ENCODE peak calls at places on chromosomes 12 and 14, in ten cellular contexts. U, C, D, G, X, R, L, J, W and M are unnamed samples.

GRCh38 chr12:125540580-125541204 is 475.5 kb downstream of the AACS start:
- DNase-seq in U (no peak), C (no peak), D (no peak), G (no peak), X (no peak), R (no peak), L (no peak), J (no peak), W (no peak), M (no peak)

GRCh38 chr12:54988402-54989054 is 4.0 kb upstream of the TESPA1 start:
- DNase-seq in U (peak; percentile 82), C (peak; percentile 74), D (no peak), G (peak; percentile 56), X (no peak), R (no peak), L (no peak), J (no peak), W (no peak), M (no peak)

GRCh38 chr12:93169536-93169935 is 208.2 kb upstream of the NUDT4 start:
- DNase-seq in U (no peak), C (no peak), D (no peak), G (no peak), X (no peak), R (no peak), L (no peak), J (no peak), W (no peak), M (no peak)

GRCh38 chr14:60250318-60251035 is 1.5 kb downstream of the PPM1A start:
- DNase-seq in U (no peak), C (peak; percentile 31), D (no peak), G (peak; percentile 33), X (no peak), R (no peak), L (peak; percentile 54), J (no peak), W (no peak), M (peak; percentile 21)

GRCh38 chr12:78403136-78403535 is 461.4 kb upstream of the SYT1 start:
- DNase-seq in U (no peak), C (no peak), D (no peak), G (peak; percentile 82), X (peak; percentile 41), R (no peak), L (peak; percentile 7), J (no peak), W (peak; percentile 46), M (peak; percentile 52)

GRCh38 chr12:75599061-75599460 is 87.7 kb upstream of the KRR1 start:
- DNase-seq in U (no peak), C (no peak), D (no peak), G (peak; percentile 41), X (peak; percentile 81), R (no peak), L (no peak), J (no peak), W (no peak), M (no peak)

GRCh38 chr12:129868566-129868965 is 35.3 kb downstream of the TMEM132D start:
- DNase-seq in U (no peak), C (no peak), D (no peak), G (no peak), X (no peak), R (no peak), L (no peak), J (no peak), W (no peak), M (no peak)

GRCh38 chr14:95862243-95862642 is 14.4 kb upstream of the TUNAR start:
- DNase-seq in U (no peak), C (no peak), D (no peak), G (peak; percentile 2), X (no peak), R (no peak), L (peak; percentile 23), J (no peak), W (no peak), M (no peak)

GRCh38 chr14:87643005-87643404 is 350.0 kb downstream of the GALC start:
- DNase-seq in U (peak; percentile 16), C (peak; percentile 95), D (no peak), G (peak; percentile 20), X (peak; percentile 38), R (no peak), L (no peak), J (no peak), W (no peak), M (no peak)

GRCh38 chr12:55930771-55931316 is at the start of gene DGKA:
- DNase-seq in U (no peak), C (peak; percentile 40), D (peak; percentile 88), G (peak; percentile 91), X (peak; percentile 83), R (peak; percentile 82), L (peak; percentile 84), J (peak; percentile 65), W (no peak), M (peak; percentile 27)

GRCh38 chr12:112919131-112919530 is 12.4 kb downstream of the OAS1 start:
- DNase-seq in U (no peak), C (no peak), D (no peak), G (no peak), X (no peak), R (no peak), L (no peak), J (no peak), W (no peak), M (no peak)

GRCh38 chr12:57099062-57099714 is 10.3 kb downstream of the NAB2 start:
- DNase-seq in U (no peak), C (no peak), D (no peak), G (no peak), X (no peak), R (no peak), L (no peak), J (no peak), W (no peak), M (no peak)

GRCh38 chr14:58239259-58240210 is 5.1 kb upstream of the PSMA3 start:
- DNase-seq in U (peak; percentile 84), C (peak; percentile 66), D (peak; percentile 84), G (peak; percentile 63), X (peak; percentile 19), R (peak; percentile 87), L (peak; percentile 49), J (no peak), W (no peak), M (peak; percentile 82)

GRCh38 chr12:79426121-79426520 is 264.6 kb downstream of the PAWR start:
- DNase-seq in U (no peak), C (no peak), D (no peak), G (no peak), X (no peak), R (no peak), L (no peak), J (no peak), W (no peak), M (no peak)

GRCh38 chr12:6337958-6338406 is 3.9 kb downstream of the TNFRSF1A start:
- DNase-seq in U (no peak), C (no peak), D (peak; percentile 53), G (peak; percentile 89), X (no peak), R (no peak), L (no peak), J (no peak), W (no peak), M (no peak)

GRCh38 chr12:14373202-14373601 is 7.7 kb downstream of the ATF7IP start:
- DNase-seq in U (no peak), C (no peak), D (no peak), G (peak; percentile 71), X (peak; percentile 29), R (no peak), L (no peak), J (no peak), W (no peak), M (no peak)

GRCh38 chr12:50060120-50060468 is 2.7 kb downstream of the ASIC1 start:
- DNase-seq in U (no peak), C (no peak), D (no peak), G (no peak), X (no peak), R (no peak), L (no peak), J (no peak), W (no peak), M (no peak)

GRCh38 chr12:31868980-31869379 is 90.2 kb upstream of the RESF1 start:
- DNase-seq in U (peak; percentile 19), C (peak; percentile 94), D (no peak), G (peak; percentile 48), X (no peak), R (no peak), L (peak; percentile 20), J (no peak), W (peak; percentile 31), M (peak; percentile 79)

GRCh38 chr14:75597149-75597548 is 18.7 kb downstream of the FLVCR2 start:
- DNase-seq in U (no peak), C (no peak), D (peak; percentile 79), G (no peak), X (no peak), R (no peak), L (no peak), J (no peak), W (no peak), M (no peak)

GRCh38 chr14:95998656-95999055 is 40.5 kb upstream of the C14orf132 start:
- DNase-seq in U (no peak), C (peak; percentile 53), D (peak; percentile 6), G (peak; percentile 52), X (peak; percentile 18), R (no peak), L (peak; percentile 37), J (peak; percentile 12), W (peak; percentile 5), M (peak; percentile 5)

GRCh38 chr14:87617079-87617478 is 375.9 kb downstream of the GALC start:
- DNase-seq in U (no peak), C (no peak), D (peak; percentile 13), G (no peak), X (no peak), R (no peak), L (no peak), J (no peak), W (no peak), M (no peak)

GRCh38 chr12:57085999-57086950 is 2.6 kb upstream of the NAB2 start:
- DNase-seq in U (peak; percentile 83), C (peak; percentile 42), D (peak; percentile 75), G (peak; percentile 83), X (peak; percentile 47), R (peak; percentile 63), L (peak; percentile 80), J (peak; percentile 48), W (no peak), M (peak; percentile 63)

GRCh38 chr12:58313091-58313855 is 371.9 kb downstream of the ATP23 start:
- DNase-seq in U (no peak), C (no peak), D (no peak), G (peak; percentile 90), X (peak; percentile 38), R (no peak), L (no peak), J (peak; percentile 44), W (peak; percentile 60), M (no peak)

GRCh38 chr14:63862163-63862562 is 9.4 kb downstream of the SYNE2 start:
- DNase-seq in U (no peak), C (no peak), D (no peak), G (no peak), X (no peak), R (no peak), L (no peak), J (no peak), W (no peak), M (no peak)